ENCODE peak calls at places on chromosomes 6 and 20, in six cellular contexts. One of them, this sample, is unnamed.

GRCh38 chr20:6108330-6108729 is 14.5 kb downstream of the FERMT1 start:
- DNase-seq in neuronal stem cell: no peak
- DNase-seq in IMR-90: no peak
- DNase-seq in mesenchymal stem cell: no peak
- DNase-seq in H1: no peak
- DNase-seq in H9: peak; percentile 34
- DNase-seq in this sample: peak; percentile 76

GRCh38 chr6:5950448-5950847 is 56.3 kb downstream of the NRN1 start:
- DNase-seq in mesenchymal stem cell: no peak
- DNase-seq in H9: peak; percentile 65
- DNase-seq in IMR-90: no peak
- DNase-seq in neuronal stem cell: no peak
- DNase-seq in H1: no peak
- DNase-seq in this sample: peak; percentile 47

GRCh38 chr20:44732327-44732726 is 13.3 kb upstream of the KCNK15 start:
- DNase-seq in H9: no peak
- DNase-seq in IMR-90: no peak
- DNase-seq in neuronal stem cell: no peak
- DNase-seq in mesenchymal stem cell: no peak
- DNase-seq in H1: no peak
- DNase-seq in this sample: no peak

GRCh38 chr6:154341326-154341725 is 15.3 kb downstream of the IPCEF1 start:
- DNase-seq in mesenchymal stem cell: no peak
- DNase-seq in IMR-90: no peak
- DNase-seq in H1: no peak
- DNase-seq in neuronal stem cell: no peak
- DNase-seq in H9: no peak
- DNase-seq in this sample: no peak

GRCh38 chr6:165858571-165858970 is 195.5 kb upstream of the PDE10A start:
- DNase-seq in mesenchymal stem cell: peak; percentile 16
- DNase-seq in H9: peak; percentile 33
- DNase-seq in IMR-90: peak; percentile 44
- DNase-seq in neuronal stem cell: no peak
- DNase-seq in H1: no peak
- DNase-seq in this sample: no peak

GRCh38 chr6:25645916-25646315 is 6.1 kb upstream of the SCGN start:
- DNase-seq in H9: no peak
- DNase-seq in IMR-90: no peak
- DNase-seq in neuronal stem cell: no peak
- DNase-seq in mesenchymal stem cell: no peak
- DNase-seq in H1: no peak
- DNase-seq in this sample: no peak

GRCh38 chr6:14059791-14060436 is 57.7 kb upstream of the CD83 start:
- DNase-seq in mesenchymal stem cell: no peak
- DNase-seq in IMR-90: no peak
- DNase-seq in H1: no peak
- DNase-seq in H9: no peak
- DNase-seq in neuronal stem cell: no peak
- DNase-seq in this sample: no peak

GRCh38 chr6:167454003-167454402 is 129.1 kb downstream of the TTLL2 start:
- DNase-seq in H9: no peak
- DNase-seq in mesenchymal stem cell: no peak
- DNase-seq in H1: no peak
- DNase-seq in IMR-90: no peak
- DNase-seq in neuronal stem cell: no peak
- DNase-seq in this sample: no peak

GRCh38 chr20:8573686-8574085 is 441.6 kb downstream of the PLCB1 start:
- DNase-seq in H1: no peak
- DNase-seq in IMR-90: no peak
- DNase-seq in mesenchymal stem cell: no peak
- DNase-seq in H9: no peak
- DNase-seq in neuronal stem cell: no peak
- DNase-seq in this sample: no peak

GRCh38 chr6:160950507-160950906 is 41.1 kb upstream of the MAP3K4 start:
- DNase-seq in mesenchymal stem cell: peak; percentile 78
- DNase-seq in H9: no peak
- DNase-seq in H1: no peak
- DNase-seq in neuronal stem cell: no peak
- DNase-seq in IMR-90: peak; percentile 44
- DNase-seq in this sample: peak; percentile 16
- H2AFZ ChIP-seq in mesenchymal stem cell: no peak overlapping the region
- H2AFZ ChIP-seq in H9: no peak overlapping the region
- H2AFZ ChIP-seq in H1: no peak overlapping the region
- H2AFZ ChIP-seq in neuronal stem cell: no peak overlapping the region
- H2AFZ ChIP-seq in IMR-90: no peak overlapping the region
- H2AFZ ChIP-seq in this sample: no peak overlapping the region

GRCh38 chr6:29791786-29792122 is 35.9 kb upstream of the HLA-G start:
- DNase-seq in IMR-90: no peak
- DNase-seq in mesenchymal stem cell: no peak
- DNase-seq in H9: no peak
- DNase-seq in H1: no peak
- DNase-seq in neuronal stem cell: no peak
- DNase-seq in this sample: no peak

GRCh38 chr6:29793036-29793356 is 34.6 kb upstream of the HLA-G start:
- DNase-seq in IMR-90: no peak
- DNase-seq in H9: no peak
- DNase-seq in H1: no peak
- DNase-seq in mesenchymal stem cell: no peak
- DNase-seq in neuronal stem cell: no peak
- DNase-seq in this sample: peak; percentile 68

GRCh38 chr6:29790626-29791025 is 37.0 kb upstream of the HLA-G start:
- DNase-seq in H1: no peak
- DNase-seq in neuronal stem cell: no peak
- DNase-seq in H9: no peak
- DNase-seq in IMR-90: no peak
- DNase-seq in mesenchymal stem cell: no peak
- DNase-seq in this sample: peak; percentile 92

GRCh38 chr6:29792123-29793035 is 35.2 kb upstream of the HLA-G start:
- DNase-seq in neuronal stem cell: peak; percentile 9
- DNase-seq in mesenchymal stem cell: no peak
- DNase-seq in H9: peak; percentile 79
- DNase-seq in IMR-90: no peak
- DNase-seq in H1: no peak
- DNase-seq in this sample: no peak

DNA sequence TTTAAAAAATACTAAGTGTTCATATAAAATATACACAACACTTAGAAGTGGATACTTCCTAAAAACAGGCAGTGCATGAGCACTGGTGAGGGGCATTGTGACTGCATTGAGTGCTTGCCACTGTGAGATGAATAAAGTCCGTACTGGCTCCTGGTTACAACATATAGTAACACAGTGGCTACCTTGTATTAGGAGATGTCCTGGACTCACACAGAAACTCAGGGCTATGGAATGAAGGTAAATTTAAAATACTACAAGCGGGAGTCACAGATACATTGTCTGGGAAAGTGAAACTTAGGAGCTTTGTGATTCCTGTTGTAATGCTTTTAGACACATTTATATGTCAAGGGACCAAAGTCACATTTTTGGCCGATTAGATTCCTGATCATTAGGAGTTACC is 36.5 kb upstream of the HLA-G start:
- DNase-seq in H1: no peak
- DNase-seq in mesenchymal stem cell: peak; percentile 8
- DNase-seq in IMR-90: peak; percentile 31
- DNase-seq in H9: no peak
- DNase-seq in neuronal stem cell: no peak
- DNase-seq in this sample: peak; percentile 81
- H3K79me1 ChIP-seq in H1: no peaks in the 10 kb centered on the region
- H3K79me1 ChIP-seq in mesenchymal stem cell: no peaks in the 10 kb centered on the region
- H3K79me1 ChIP-seq in IMR-90: no peaks in the 10 kb centered on the region
- H3K79me1 ChIP-seq in H9: no peaks in the 10 kb centered on the region
- H3K79me1 ChIP-seq in neuronal stem cell: peaks cover 2% of the 10 kb centered on the region
- H3K79me1 ChIP-seq in this sample: no peaks in the 10 kb centered on the region

GRCh38 chr6:27334141-27334540 is 22.1 kb upstream of the POM121L2 start:
- DNase-seq in mesenchymal stem cell: no peak
- DNase-seq in H9: no peak
- DNase-seq in neuronal stem cell: no peak
- DNase-seq in H1: no peak
- DNase-seq in IMR-90: no peak
- DNase-seq in this sample: no peak

GRCh38 chr6:27327023-27327742 is 15.1 kb upstream of the POM121L2 start:
- DNase-seq in H1: no peak
- DNase-seq in IMR-90: no peak
- DNase-seq in mesenchymal stem cell: no peak
- DNase-seq in neuronal stem cell: no peak
- DNase-seq in H9: no peak
- DNase-seq in this sample: no peak

GRCh38 chr6:27333642-27334040 is 21.6 kb upstream of the POM121L2 start:
- DNase-seq in IMR-90: no peak
- DNase-seq in H9: no peak
- DNase-seq in neuronal stem cell: no peak
- DNase-seq in H1: no peak
- DNase-seq in mesenchymal stem cell: no peak
- DNase-seq in this sample: no peak

DNA sequence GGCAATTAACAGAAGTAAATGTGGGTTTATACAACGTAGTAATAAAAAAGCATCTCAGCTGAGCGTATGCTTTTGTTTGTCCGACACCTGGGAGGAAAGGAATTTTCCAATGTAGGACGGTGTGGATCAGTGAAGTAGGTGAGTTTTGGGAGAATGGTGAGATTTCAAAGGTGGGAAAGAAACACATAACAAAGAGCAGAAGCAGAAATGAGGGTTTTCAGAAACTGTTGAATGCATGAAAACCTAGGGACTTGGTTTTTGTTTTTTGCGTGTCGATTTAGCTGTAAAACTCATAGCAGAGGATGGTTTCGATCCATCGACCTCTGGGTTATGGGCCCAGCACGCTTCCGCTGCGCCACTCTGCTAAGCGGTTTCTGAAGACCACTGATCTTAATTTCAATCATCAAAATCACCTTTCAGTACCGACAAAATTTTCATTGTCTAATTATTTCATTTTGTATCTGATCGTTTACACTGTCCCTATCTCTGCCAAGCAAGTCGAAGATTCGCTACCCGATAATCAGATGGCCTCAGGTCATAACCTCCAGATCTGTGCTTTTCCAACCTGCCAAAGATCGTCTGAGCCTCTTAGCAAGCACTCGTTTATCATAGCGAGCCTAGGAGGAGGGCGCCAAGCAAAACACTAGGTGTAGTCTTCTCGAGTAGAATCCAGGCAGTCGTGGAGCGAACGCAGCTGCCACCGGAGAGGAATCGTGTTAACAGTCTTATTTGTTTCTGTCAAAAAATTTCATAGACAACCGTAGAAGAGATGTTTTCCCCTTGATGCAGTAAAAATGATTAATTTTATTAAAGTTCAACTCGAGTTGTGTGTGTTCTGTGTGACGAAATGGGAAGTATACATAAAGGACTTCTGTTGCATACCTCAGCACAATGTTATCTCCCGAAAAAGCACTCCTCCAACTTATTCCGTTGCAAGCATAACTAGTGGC is 20.9 kb upstream of the POM121L2 start:
- DNase-seq in mesenchymal stem cell: peak; percentile 44
- DNase-seq in neuronal stem cell: peak; percentile 51
- DNase-seq in H1: peak; percentile 13
- DNase-seq in IMR-90: peak; percentile 71
- DNase-seq in H9: peak; percentile 73
- DNase-seq in this sample: peak; percentile 72
- H2AFZ ChIP-seq in mesenchymal stem cell: no peak overlapping the region
- H2AFZ ChIP-seq in neuronal stem cell: peak overlapping the region; percentile 73
- H2AFZ ChIP-seq in H1: peak overlapping the region; percentile 94
- H2AFZ ChIP-seq in IMR-90: no peak overlapping the region
- H2AFZ ChIP-seq in H9: peak overlapping the region; percentile 98
- H2AFZ ChIP-seq in this sample: no peak overlapping the region

DNA sequence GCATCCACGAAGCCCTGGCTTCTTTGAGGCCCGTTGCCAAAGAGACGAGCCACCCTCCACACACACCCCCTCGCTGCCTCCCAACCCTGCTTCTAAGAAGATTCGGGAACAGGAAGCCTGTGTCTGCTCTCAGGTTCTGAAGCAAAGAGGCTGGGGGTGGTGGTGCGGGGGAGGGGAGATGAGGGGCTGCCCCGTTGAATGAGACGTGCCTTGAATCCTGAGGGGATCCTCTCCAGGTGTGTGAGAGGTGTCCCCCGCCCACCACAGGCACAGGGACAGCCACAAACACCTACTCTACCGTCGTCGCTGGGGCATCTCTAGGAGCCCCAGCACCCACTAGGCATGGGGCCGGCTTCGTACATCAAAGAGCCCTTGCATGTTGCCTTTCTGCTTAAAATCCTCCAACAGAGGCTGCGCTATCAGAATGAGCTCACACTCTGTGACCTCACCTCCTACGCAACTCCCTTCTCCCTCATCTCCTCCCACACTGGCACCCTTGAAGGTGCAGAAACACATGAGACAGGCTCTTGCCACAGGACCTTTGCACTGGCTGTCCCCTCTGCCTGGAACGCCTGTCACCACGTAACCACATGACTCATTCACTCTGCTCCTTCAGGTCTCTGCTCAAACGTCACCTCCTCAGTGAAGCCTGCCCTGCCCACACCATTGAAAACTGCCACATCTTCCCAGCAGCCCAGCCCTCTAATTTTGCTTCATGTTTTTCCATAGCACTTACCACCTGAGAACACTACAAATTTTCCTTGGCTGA is 58.5 kb downstream of the PREX1 start:
- DNase-seq in mesenchymal stem cell: no peak
- DNase-seq in IMR-90: no peak
- DNase-seq in neuronal stem cell: no peak
- DNase-seq in H1: no peak
- DNase-seq in H9: no peak
- DNase-seq in this sample: peak; percentile 53
- H3K79me1 ChIP-seq in mesenchymal stem cell: peaks cover 40% of the 10 kb centered on the region
- H3K79me1 ChIP-seq in IMR-90: no peaks in the 10 kb centered on the region
- H3K79me1 ChIP-seq in neuronal stem cell: peaks cover 3% of the 10 kb centered on the region
- H3K79me1 ChIP-seq in H1: no peaks in the 10 kb centered on the region
- H3K79me1 ChIP-seq in H9: no peaks in the 10 kb centered on the region
- H3K79me1 ChIP-seq in this sample: no peaks in the 10 kb centered on the region

DNA sequence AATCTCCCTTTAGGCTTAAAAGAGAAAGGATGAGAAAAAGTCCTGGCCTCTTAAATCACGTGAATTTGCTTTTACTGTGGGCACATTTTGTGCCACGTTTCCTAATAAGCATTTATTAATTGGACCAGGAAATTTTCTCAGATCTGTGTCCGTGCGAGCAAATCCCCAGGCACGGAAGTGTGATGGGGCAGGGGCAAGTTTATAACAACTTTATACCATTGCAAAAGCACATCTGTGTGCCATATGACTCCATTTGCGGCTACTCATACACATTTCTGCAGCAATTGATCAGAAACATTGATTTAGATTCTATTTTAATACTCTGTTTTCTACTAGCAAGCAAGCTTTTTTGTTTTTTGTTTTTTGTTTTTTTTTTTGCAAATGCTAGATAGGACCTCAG is 373.2 kb downstream of the TAF4 start:
- DNase-seq in neuronal stem cell: no peak
- DNase-seq in H9: no peak
- DNase-seq in IMR-90: no peak
- DNase-seq in mesenchymal stem cell: no peak
- DNase-seq in H1: no peak
- DNase-seq in this sample: no peak
- H2AFZ ChIP-seq in neuronal stem cell: no peak overlapping the region
- H2AFZ ChIP-seq in H9: no peak overlapping the region
- H2AFZ ChIP-seq in IMR-90: no peak overlapping the region
- H2AFZ ChIP-seq in mesenchymal stem cell: no peak overlapping the region
- H2AFZ ChIP-seq in H1: no peak overlapping the region
- H2AFZ ChIP-seq in this sample: no peak overlapping the region

This sample was measured in trophoblast cell.